ENCODE peak calls at places on chromosome 13, in nine cellular contexts. D is CD8-positive, alpha-beta memory T cell; B is neural crest cell; T is mesenteric fat pad; O is C1 segment of cervical spinal cord; P is testis; N is non-pigmented ciliary epithelial cell; F is GM03348; Q is esophagus squamous epithelium. K is an unnamed sample.

GRCh38 chr13:21067794-21068193 is 6.4 kb upstream of the LATS2 start:
- DNase-seq in D (no peak), B (no peak), T (no peak), O (no peak), P (no peak), N (no peak), F (no peak), Q (no peak), K (no peak)

GRCh38 chr13:102233566-102234208 is 168.2 kb downstream of the FGF14 start:
- DNase-seq in D (no peak), B (no peak), T (no peak), O (no peak), P (no peak), N (no peak), F (no peak), Q (no peak), K (no peak)

GRCh38 chr13:70043685-70044084 is 63.9 kb upstream of the ATXN8OS start:
- DNase-seq in D (no peak), B (no peak), T (no peak), O (no peak), P (no peak), N (peak; percentile 1), F (no peak), Q (no peak), K (peak; percentile 48)

GRCh38 chr13:37978680-37979079 is 109.1 kb upstream of the TRPC4 start:
- DNase-seq in D (no peak), B (no peak), T (no peak), O (no peak), P (no peak), N (no peak), F (no peak), Q (no peak), K (no peak)

GRCh38 chr13:99796175-99796819 is 175.3 kb downstream of the ZIC5 start:
- DNase-seq in D (no peak), B (peak; percentile 79), T (no peak), O (no peak), P (peak; percentile 23), N (peak; percentile 4), F (peak; percentile 52), Q (no peak), K (no peak)

GRCh38 chr13:60261432-60262351 is 98.0 kb upstream of the DIAPH3 start:
- DNase-seq in D (no peak), B (no peak), T (no peak), O (no peak), P (no peak), N (no peak), F (no peak), Q (no peak), K (no peak)

GRCh38 chr13:71517004-71517403 is 350.0 kb downstream of the DACH1 start:
- DNase-seq in D (no peak), B (no peak), T (no peak), O (no peak), P (no peak), N (no peak), F (no peak), Q (no peak), K (no peak)

GRCh38 chr13:39565036-39565949 is 37.7 kb downstream of the LHFPL6 start:
- DNase-seq in D (no peak), B (no peak), T (no peak), O (no peak), P (peak; percentile 37), N (peak; percentile 89), F (peak; percentile 88), Q (no peak), K (no peak)

K was measured in SIG-M5.